ENCODE peak calls at places on chromosomes 5 and 9, in four cellular contexts. C is uterus; Z is H1; R is CD4-positive, alpha-beta memory T cell. M is an unnamed sample. For H3K9me3, the result is how much of the 10 kb centered on the place peaks cover.

GRCh38 chr5:180114304-180115003 is 42.9 kb upstream of the RNF130 start:
- DNase-seq in Z (no peak), R (no peak), C (peak), M (no peak)

GRCh38 chr5:135332519-135333150 is 66.4 kb downstream of the MACROH2A1 start:
- DNase-seq in R (no peak), C (no peak), Z (no peak), M (no peak)

GRCh38 chr5:14247054-14247386 is 103.9 kb downstream of the TRIO start:
- DNase-seq in R (no peak), Z (no peak), C (no peak), M (no peak)

GRCh38 chr9:21317956-21318923 is 13.1 kb upstream of the IFNA5 start:
- DNase-seq in R (peak), Z (no peak), C (peak), M (no peak)

GRCh38 chr9:121709798-121710197 is 58.4 kb downstream of the DAB2IP start:
- DNase-seq in C (no peak), R (no peak), Z (no peak), M (no peak)

GRCh38 chr5:103862398-103862797 is 299.8 kb upstream of the NUDT12 start:
- DNase-seq in R (no peak), Z (no peak), C (no peak), M (no peak)

GRCh38 chr9:109315889-109316640 is 4.8 kb downstream of the EPB41L4B start:
- DNase-seq in C (no peak), R (no peak), Z (no peak), M (no peak)

GRCh38 chr9:121498487-121499176 is 1.0 kb downstream of the GGTA1 start:
- DNase-seq in C (peak), Z (peak), R (no peak), M (no peak)

GRCh38 chr5:135444360-135444759 is 2.8 kb downstream of the DCANP1 start:
- DNase-seq in C (no peak), Z (no peak), R (no peak), M (no peak)

GRCh38 chr5:178986326-178986960 is 8.7 kb downstream of the GRM6 start:
- DNase-seq in R (no peak), C (no peak), Z (no peak), M (no peak)
- H3K9me3 ChIP-seq in R (under half), C (under half), Z (half or more), M (half or more)

GRCh38 chr9:68779558-68780376 is 74.7 kb downstream of the PIP5K1B start:
- DNase-seq in R (peak), Z (peak), C (peak), M (peak)

GRCh38 chr9:68781866-68782265 is 76.8 kb downstream of the PIP5K1B start:
- DNase-seq in R (no peak), Z (no peak), C (no peak), M (no peak)

GRCh38 chr9:68778635-68779034 is 73.6 kb downstream of the PIP5K1B start:
- DNase-seq in R (no peak), C (no peak), Z (no peak), M (no peak)

GRCh38 chr9:68780735-68781134 is 75.7 kb downstream of the PIP5K1B start:
- DNase-seq in Z (no peak), C (no peak), R (no peak), M (no peak)

GRCh38 chr9:68780377-68780707 is 75.3 kb downstream of the PIP5K1B start:
- DNase-seq in R (no peak), C (no peak), Z (no peak), M (no peak)
- H3K4me3 ChIP-seq in R (peak), C (peak), Z (peak), M (peak)

GRCh38 chr5:116699348-116699747 is 124.7 kb upstream of the SEMA6A start:
- DNase-seq in R (no peak), Z (no peak), C (no peak), M (no peak)

GRCh38 chr5:116696356-116696755 is 121.7 kb upstream of the SEMA6A start:
- DNase-seq in C (no peak), Z (no peak), R (no peak), M (no peak)
- H3K27ac ChIP-seq in C (no peak), Z (peak), R (no peak), M (no peak)

GRCh38 chr5:93821892-93822291 is 80.5 kb upstream of the POU5F2 start:
- DNase-seq in C (no peak), R (no peak), Z (no peak), M (no peak)
- H3K9me3 ChIP-seq in C (under half), R (under half), Z (under half), M (under half)

GRCh38 chr9:127838375-127839078 is 15.9 kb downstream of the ENG start:
- DNase-seq in Z (no peak), C (peak), R (no peak), M (peak)
- H3K4me3 ChIP-seq in Z (no peak), C (no peak), R (no peak), M (peak)

M was measured in esophagus muscularis mucosa.